ENCODE peak calls at places on chromosome 7, in six cellular contexts. L, G, A, K, H and W are unnamed samples.

GRCh38 chr7:16062269-16062668 is 359.1 kb downstream of the CRPPA start:
- DNase-seq in L (no peak), K (no peak), G (peak; percentile 64), H (no peak), A (peak; percentile 5), W (no peak)

GRCh38 chr7:84949067-84949466 is 237.8 kb downstream of the SEMA3D start:
- DNase-seq in K (no peak), A (no peak), L (no peak), G (no peak), H (no peak), W (no peak)

GRCh38 chr7:47771301-47771989 is 176.8 kb downstream of the PKD1L1 start:
- DNase-seq in L (no peak), G (no peak), A (no peak), K (no peak), H (no peak), W (no peak)

GRCh38 chr7:27091125-27091524 is 4.7 kb downstream of the HOXA1 start:
- DNase-seq in L (no peak), G (no peak), H (no peak), A (no peak), K (no peak), W (no peak)

GRCh38 chr7:17304926-17305325 is 6.5 kb downstream of the AHR start:
- DNase-seq in K (no peak), H (no peak), G (peak; percentile 91), L (peak; percentile 88), A (peak; percentile 49), W (no peak)

GRCh38 chr7:3245077-3245476 is 56.0 kb upstream of the SDK1 start:
- DNase-seq in A (no peak), L (no peak), H (no peak), G (no peak), K (no peak), W (no peak)

GRCh38 chr7:94303736-94304135 is 91.0 kb upstream of the COL1A2 start:
- DNase-seq in L (no peak), A (no peak), K (no peak), G (no peak), H (no peak), W (peak; percentile 34)

GRCh38 chr7:140229101-140229525 is 52.3 kb upstream of the KDM7A start:
- DNase-seq in G (no peak), A (peak; percentile 43), H (no peak), L (no peak), K (no peak), W (no peak)

GRCh38 chr7:150357277-150357676 is 11.3 kb upstream of the REPIN1 start:
- DNase-seq in A (peak; percentile 78), G (no peak), H (no peak), K (no peak), L (no peak), W (no peak)

GRCh38 chr7:51649-52048 is 140.7 kb upstream of the FAM20C start:
- DNase-seq in K (no peak), L (no peak), H (no peak), A (no peak), G (no peak), W (no peak)

DNA sequence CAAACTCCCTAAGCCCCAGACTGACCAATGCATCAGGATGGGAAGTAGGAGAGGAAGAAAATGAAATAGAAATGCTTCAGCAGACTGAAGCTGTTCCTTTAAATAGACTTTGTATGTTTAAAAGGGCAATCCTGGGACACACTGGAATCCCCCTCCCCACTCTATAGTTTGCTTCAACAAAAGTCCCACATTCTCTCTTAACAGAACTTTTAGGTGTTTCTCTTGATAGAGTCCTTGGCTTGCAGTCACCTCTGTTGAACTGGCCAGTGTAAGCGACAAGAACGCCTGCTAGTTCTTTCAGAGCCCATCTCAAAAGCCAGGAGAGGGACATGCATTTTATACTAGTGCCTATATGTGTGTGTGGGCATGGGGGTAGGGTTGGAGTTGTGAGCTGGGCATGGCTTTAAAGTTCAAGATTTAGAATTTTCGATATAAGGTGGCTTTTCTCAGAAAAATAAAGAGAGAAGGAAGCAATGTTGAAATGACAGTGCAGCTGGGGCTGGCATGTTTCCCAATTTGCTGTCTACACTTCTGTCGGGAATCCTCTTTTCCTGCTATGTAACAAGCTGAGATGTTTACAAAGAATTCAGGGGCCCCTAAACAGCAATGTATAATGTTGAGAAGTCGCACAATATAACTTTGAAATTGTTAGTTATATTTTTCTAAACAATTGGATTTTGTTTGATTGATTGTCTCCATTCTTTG is 2.1 kb downstream of the TBX20 start:
- DNase-seq in K (no peak), A (no peak), G (no peak), H (no peak), L (no peak), W (no peak)
- H3K27me3 ChIP-seq in K (peaks cover 100% of the 10 kb centered on the region), A (peaks cover 67% of the 10 kb centered on the region), G (peaks cover 78% of the 10 kb centered on the region), H (no peaks in the 10 kb centered on the region), L (peaks cover 58% of the 10 kb centered on the region), W (peaks cover 98% of the 10 kb centered on the region)

GRCh38 chr7:24933298-24933697 is 46.7 kb downstream of the OSBPL3 start:
- DNase-seq in G (no peak), H (no peak), A (no peak), K (no peak), L (no peak), W (no peak)
- H3K4me1 ChIP-seq in G (peaks cover 33% of the 10 kb centered on the region), H (no peaks in the 10 kb centered on the region), A (peaks cover 20% of the 10 kb centered on the region), K (no peaks in the 10 kb centered on the region), L (no peaks in the 10 kb centered on the region), W (no peaks in the 10 kb centered on the region)

GRCh38 chr7:100401811-100402210 is 26.7 kb downstream of the ZCWPW1 start:
- DNase-seq in H (no peak), A (no peak), K (no peak), G (no peak), L (no peak), W (no peak)
- H3K27me3 ChIP-seq in H (no peaks in the 10 kb centered on the region), A (no peaks in the 10 kb centered on the region), K (no peaks in the 10 kb centered on the region), G (no peaks in the 10 kb centered on the region), L (peaks cover 6% of the 10 kb centered on the region), W (no peaks in the 10 kb centered on the region)

GRCh38 chr7:107690084-107690483 is 29.5 kb downstream of the SLC26A4 start:
- DNase-seq in H (no peak), A (no peak), K (no peak), L (no peak), G (no peak), W (no peak)
- H3K4me1 ChIP-seq in H (no peaks in the 10 kb centered on the region), A (no peaks in the 10 kb centered on the region), K (no peaks in the 10 kb centered on the region), L (no peaks in the 10 kb centered on the region), G (peaks cover 18% of the 10 kb centered on the region), W (no peaks in the 10 kb centered on the region)